ENCODE peak calls at places on chromosome 14, in five cellular contexts. J is mesothelial cell of epicardium; K is stomach; V is left colon; W is activated CD4-positive, CD25-positive, alpha-beta regulatory T cell. U is an unnamed sample.

GRCh38 chr14:103898711-103899110 is 29.5 kb upstream of the TDRD9 start:
- DNase-seq in J (no peak), K (no peak), V (no peak), W (no peak), U (no peak)

GRCh38 chr14:90781344-90781761 is 34.9 kb downstream of the TTC7B start:
- DNase-seq in J (no peak), K (no peak), V (no peak), W (no peak), U (no peak)

GRCh38 chr14:26377150-26377549 is 220.7 kb downstream of the NOVA1 start:
- DNase-seq in J (no peak), K (no peak), V (peak; percentile 14), W (no peak), U (no peak)

GRCh38 chr14:64880382-64881121 is 845 bp upstream of the SPTB start:
- DNase-seq in J (peak; percentile 67), K (peak; percentile 46), V (peak; percentile 57), W (peak; percentile 19), U (peak; percentile 45)

GRCh38 chr14:24187538-24187915 is 1.1 kb downstream of the IPO4 start:
- DNase-seq in J (no peak), K (no peak), V (no peak), W (no peak), U (no peak)

GRCh38 chr14:32603992-32604391 is 274.9 kb downstream of the AKAP6 start:
- DNase-seq in J (no peak), K (no peak), V (no peak), W (no peak), U (no peak)

GRCh38 chr14:54881235-54881760 is 21.3 kb downstream of the GCH1 start:
- DNase-seq in J (no peak), K (no peak), V (peak; percentile 28), W (no peak), U (no peak)

GRCh38 chr14:39229222-39229543 is 4.5 kb upstream of the MIA2 start:
- DNase-seq in J (no peak), K (no peak), V (no peak), W (no peak), U (peak; percentile 43)

GRCh38 chr14:103748539-103748867 is 32.9 kb downstream of the ZFYVE21 start:
- DNase-seq in J (no peak), K (peak; percentile 26), V (no peak), W (peak; percentile 25), U (peak; percentile 56)

U was measured in effector memory CD8-positive, alpha-beta T cell.